ENCODE peak calls at places on chromosomes 6 and 20, in eight cellular contexts. N is activated T-helper 1 cell treated with anti-CD3 and anti-CD28 coated beads, Interleukin-2, amount 50 U/mL, for 16 hours; W is HEK293T; P is activated T-cell treated with anti-CD3 and anti-CD28 coated beads for 1 hour; F is left kidney; Z is C1 segment of cervical spinal cord; A is HuH-7.5; D is putamen. J is an unnamed sample.

GRCh38 chr6:116572162-116572561 is 858 bp downstream of the RWDD1 start:
- DNase-seq in N (no peak), W (peak; percentile 44), P (no peak), F (peak; percentile 51), Z (no peak), A (peak; percentile 34), D (no peak), J (no peak)

GRCh38 chr6:157665172-157665571 is 157.9 kb upstream of the SNX9 start:
- DNase-seq in N (no peak), W (no peak), P (no peak), F (no peak), Z (no peak), A (no peak), D (no peak), J (no peak)

GRCh38 chr6:62229231-62229630 is 56.8 kb downstream of the KHDRBS2 start:
- DNase-seq in N (no peak), W (no peak), P (no peak), F (no peak), Z (no peak), A (no peak), D (no peak), J (no peak)

GRCh38 chr6:149320745-149321240 is 3.3 kb downstream of the TAB2 start:
- DNase-seq in N (no peak), W (no peak), P (no peak), F (no peak), Z (no peak), A (no peak), D (no peak), J (no peak)

GRCh38 chr6:35635601-35636597 is 52.8 kb downstream of the FKBP5 start:
- DNase-seq in N (no peak), W (no peak), P (no peak), F (no peak), Z (no peak), A (no peak), D (no peak), J (no peak)

GRCh38 chr6:106474476-106474875 is 114.0 kb downstream of the CRYBG1 start:
- DNase-seq in N (no peak), W (no peak), P (no peak), F (no peak), Z (no peak), A (no peak), D (no peak), J (no peak)

GRCh38 chr6:123117145-123117908 is 121.3 kb downstream of the CLVS2 start:
- DNase-seq in N (no peak), W (no peak), P (no peak), F (no peak), Z (no peak), A (no peak), D (no peak), J (no peak)

GRCh38 chr20:52676282-52676995 is 295.7 kb upstream of the TSHZ2 start:
- DNase-seq in N (no peak), W (no peak), P (no peak), F (peak; percentile 28), Z (no peak), A (no peak), D (no peak), J (no peak)

GRCh38 chr6:104572901-104573300 is 286.8 kb downstream of the HACE1 start:
- DNase-seq in N (no peak), W (no peak), P (no peak), F (no peak), Z (no peak), A (no peak), D (no peak), J (no peak)

GRCh38 chr6:93242049-93242448 is 177.3 kb downstream of the EPHA7 start:
- DNase-seq in N (no peak), W (no peak), P (no peak), F (no peak), Z (no peak), A (no peak), D (no peak), J (no peak)

GRCh38 chr6:127117979-127118504 is 429 bp upstream of the RSPO3 start:
- DNase-seq in N (no peak), W (peak; percentile 33), P (no peak), F (no peak), Z (no peak), A (no peak), D (no peak), J (no peak)

GRCh38 chr20:50320005-50320909 is 129.6 kb downstream of the CEBPB start:
- DNase-seq in N (no peak), W (no peak), P (no peak), F (no peak), Z (no peak), A (no peak), D (no peak), J (no peak)

GRCh38 chr20:25061103-25061799 is 3.3 kb upstream of the ACSS1 start:
- DNase-seq in N (no peak), W (no peak), P (no peak), F (no peak), Z (no peak), A (no peak), D (no peak), J (no peak)

GRCh38 chr6:1257778-1258177 is 54.1 kb upstream of the FOXQ1 start:
- DNase-seq in N (no peak), W (no peak), P (no peak), F (no peak), Z (no peak), A (no peak), D (no peak), J (no peak)

GRCh38 chr6:14108571-14109410 is 8.8 kb upstream of the CD83 start:
- DNase-seq in N (no peak), W (no peak), P (no peak), F (no peak), Z (peak; percentile 35), A (no peak), D (peak; percentile 45), J (peak; percentile 67)

GRCh38 chr6:22025468-22026159 is 271.2 kb downstream of the PRL start:
- DNase-seq in N (no peak), W (no peak), P (no peak), F (peak; percentile 55), Z (peak; percentile 23), A (no peak), D (peak; percentile 21), J (no peak)

GRCh38 chr6:155024628-155025027 is 29.5 kb downstream of the TIAM2 start:
- DNase-seq in N (no peak), W (no peak), P (no peak), F (no peak), Z (no peak), A (no peak), D (no peak), J (no peak)

GRCh38 chr6:113122060-113122459 is 735.1 kb upstream of the MARCKS start:
- DNase-seq in N (no peak), W (peak; percentile 17), P (no peak), F (peak; percentile 39), Z (no peak), A (no peak), D (no peak), J (no peak)

GRCh38 chr20:35541783-35542662 is at the start of gene ERGIC3:
- DNase-seq in N (peak; percentile 96), W (peak; percentile 94), P (peak; percentile 96), F (peak; percentile 99), Z (peak; percentile 84), A (peak; percentile 93), D (peak; percentile 93), J (peak; percentile 97)

GRCh38 chr6:134596191-134596590 is 278.3 kb upstream of the SGK1 start:
- DNase-seq in N (no peak), W (no peak), P (no peak), F (no peak), Z (no peak), A (no peak), D (no peak), J (no peak)

GRCh38 chr20:32507998-32508774 is 76.9 kb downstream of the NOL4L start:
- DNase-seq in N (no peak), W (no peak), P (no peak), F (no peak), Z (no peak), A (no peak), D (no peak), J (no peak)

GRCh38 chr6:7332090-7332745 is 19.2 kb upstream of the SSR1 start:
- DNase-seq in N (no peak), W (no peak), P (no peak), F (no peak), Z (no peak), A (no peak), D (no peak), J (no peak)

GRCh38 chr6:3698021-3698420 is 53.5 kb downstream of the PXDC1 start:
- DNase-seq in N (no peak), W (no peak), P (no peak), F (no peak), Z (no peak), A (no peak), D (no peak), J (no peak)

GRCh38 chr6:158175111-158175510 is 7.0 kb downstream of the GTF2H5 start:
- DNase-seq in N (no peak), W (no peak), P (no peak), F (no peak), Z (no peak), A (no peak), D (no peak), J (no peak)

GRCh38 chr6:167134448-167135328 is 11.8 kb downstream of the CCR6 start:
- DNase-seq in N (no peak), W (no peak), P (no peak), F (no peak), Z (no peak), A (no peak), D (no peak), J (no peak)

GRCh38 chr6:135299256-135299655 is 118.1 kb downstream of the MYB start:
- DNase-seq in N (no peak), W (no peak), P (no peak), F (no peak), Z (no peak), A (no peak), D (no peak), J (no peak)

GRCh38 chr6:35065441-35065800 is 75.7 kb downstream of the TCP11 start:
- DNase-seq in N (no peak), W (no peak), P (no peak), F (no peak), Z (no peak), A (no peak), D (no peak), J (no peak)

GRCh38 chr6:109055771-109056235 is 38.8 kb downstream of the SESN1 start:
- DNase-seq in N (no peak), W (no peak), P (no peak), F (no peak), Z (no peak), A (no peak), D (no peak), J (no peak)

J was measured in memory B cell.